ENCODE peak calls at places on chromosome 2, in seven cellular contexts. H is HFFc6, O is choroid plexus epithelial cell, N is MCF 10A, V is kidney epithelial cell, A is A549, J is kidney. G is an unnamed sample.

GRCh38 chr2:161570424-161571050 is 53.7 kb upstream of the SLC4A10 start:
- DNase-seq in H (no peak), O (peak), N (peak), V (no peak), A (no peak), J (no peak), G (no peak)

GRCh38 chr2:197576631-197577030 is 60.8 kb downstream of the MOB4 start:
- DNase-seq in H (peak), O (peak), N (peak), V (no peak), A (peak), J (no peak), G (no peak)

GRCh38 chr2:205776139-205776538 is 93.8 kb downstream of the NRP2 start:
- DNase-seq in H (peak), O (peak), N (peak), V (no peak), A (no peak), J (peak), G (no peak)

GRCh38 chr2:176395273-176395854 is 126.1 kb downstream of the MTX2 start:
- DNase-seq in H (no peak), O (peak), N (peak), V (no peak), A (no peak), J (no peak), G (peak)

GRCh38 chr2:11876436-11876835 is 130.0 kb downstream of the LPIN1 start:
- DNase-seq in H (no peak), O (no peak), N (no peak), V (no peak), A (no peak), J (no peak), G (no peak)

GRCh38 chr2:68946117-68946516 is 6.6 kb downstream of the GKN2 start:
- DNase-seq in H (no peak), O (no peak), N (no peak), V (no peak), A (no peak), J (no peak), G (no peak)

GRCh38 chr2:9638532-9638931 is 7.7 kb upstream of the YWHAQ start:
- DNase-seq in H (peak), O (peak), N (peak), V (peak), A (peak), J (peak), G (no peak)

GRCh38 chr2:120526047-120526562 is 180.2 kb downstream of the INHBB start:
- DNase-seq in H (no peak), O (no peak), N (no peak), V (no peak), A (no peak), J (no peak), G (no peak)

GRCh38 chr2:49108851-49109250 is 45.5 kb downstream of the FSHR start:
- DNase-seq in H (no peak), O (no peak), N (no peak), V (no peak), A (no peak), J (no peak), G (no peak)

GRCh38 chr2:172535119-172535518 is 20.8 kb upstream of the PDK1 start:
- DNase-seq in H (no peak), O (no peak), N (no peak), V (no peak), A (no peak), J (no peak), G (no peak)

GRCh38 chr2:120522151-120522751 is 176.3 kb downstream of the INHBB start:
- DNase-seq in H (no peak), O (peak), N (no peak), V (no peak), A (no peak), J (peak), G (no peak)

GRCh38 chr2:209425082-209426071 is 1.5 kb downstream of the MAP2 start:
- DNase-seq in H (peak), O (peak), N (peak), V (peak), A (peak), J (no peak), G (peak)

GRCh38 chr2:20641123-20641985 is 9.5 kb downstream of the HS1BP3 start:
- DNase-seq in H (peak), O (peak), N (peak), V (no peak), A (no peak), J (peak), G (peak)

GRCh38 chr2:12321886-12322285 is 394.9 kb upstream of the TRIB2 start:
- DNase-seq in H (no peak), O (no peak), N (no peak), V (no peak), A (no peak), J (no peak), G (no peak)

GRCh38 chr2:118769707-118770400 is 77.6 kb downstream of the EN1 start:
- DNase-seq in H (no peak), O (no peak), N (no peak), V (no peak), A (no peak), J (no peak), G (no peak)

GRCh38 chr2:104844813-104845551 is 8.9 kb upstream of the POU3F3 start:
- DNase-seq in H (no peak), O (no peak), N (no peak), V (no peak), A (no peak), J (peak), G (no peak)

GRCh38 chr2:174247474-174248186 is 702 bp downstream of the OLA1 start:
- DNase-seq in H (no peak), O (peak), N (peak), V (no peak), A (peak), J (no peak), G (no peak)

GRCh38 chr2:230575640-230576324 is 136.9 kb upstream of the CAB39 start:
- DNase-seq in H (no peak), O (no peak), N (no peak), V (no peak), A (no peak), J (no peak), G (no peak)

GRCh38 chr2:236642584-236643291 is 73.1 kb downstream of the ACKR3 start:
- DNase-seq in H (peak), O (peak), N (peak), V (peak), A (peak), J (peak), G (peak)

GRCh38 chr2:13091463-13091862 is 374.7 kb downstream of the TRIB2 start:
- DNase-seq in H (no peak), O (peak), N (no peak), V (no peak), A (no peak), J (no peak), G (no peak)

GRCh38 chr2:222733470-222733845 is 62.0 kb downstream of the MOGAT1 start:
- DNase-seq in H (no peak), O (no peak), N (no peak), V (no peak), A (no peak), J (no peak), G (no peak)

GRCh38 chr2:171957061-171957460 is 34.8 kb downstream of the HAT1 start:
- DNase-seq in H (peak), O (no peak), N (peak), V (no peak), A (no peak), J (no peak), G (no peak)

GRCh38 chr2:160584972-160585494 is 91.4 kb upstream of the RBMS1 start:
- DNase-seq in H (no peak), O (peak), N (no peak), V (no peak), A (no peak), J (no peak), G (no peak)

GRCh38 chr2:177724398-177725287 is 332.1 kb downstream of the AGPS start:
- DNase-seq in H (peak), O (peak), N (peak), V (peak), A (peak), J (no peak), G (peak)

GRCh38 chr2:72182547-72183460 is 35.1 kb upstream of the CYP26B1 start:
- DNase-seq in H (no peak), O (no peak), N (peak), V (no peak), A (no peak), J (no peak), G (no peak)

GRCh38 chr2:195009202-195009601 is 647.8 kb upstream of the SLC39A10 start:
- DNase-seq in H (no peak), O (no peak), N (peak), V (no peak), A (no peak), J (no peak), G (no peak)

GRCh38 chr2:152432206-152432653 is 97.3 kb downstream of the FMNL2 start:
- DNase-seq in H (peak), O (peak), N (peak), V (no peak), A (peak), J (no peak), G (peak)

GRCh38 chr2:185628985-185629384 is 109.6 kb upstream of the FSIP2 start:
- DNase-seq in H (no peak), O (peak), N (peak), V (no peak), A (no peak), J (no peak), G (no peak)

GRCh38 chr2:139369423-139370409 is 589.5 kb upstream of the NXPH2 start:
- DNase-seq in H (no peak), O (no peak), N (no peak), V (no peak), A (no peak), J (no peak), G (no peak)

GRCh38 chr2:201257381-201257940 is 2.9 kb upstream of the CASP8 start:
- DNase-seq in H (no peak), O (no peak), N (no peak), V (no peak), A (peak), J (no peak), G (peak)

GRCh38 chr2:95022309-95023221 is 2.9 kb upstream of the MAL start:
- DNase-seq in H (peak), O (peak), N (peak), V (no peak), A (peak), J (peak), G (no peak)

GRCh38 chr2:241545523-241546473 is 12.7 kb upstream of the BOK start:
- DNase-seq in H (no peak), O (no peak), N (no peak), V (no peak), A (no peak), J (peak), G (no peak)

GRCh38 chr2:43226955-43227829 is 786 bp upstream of the ZFP36L2 start:
- DNase-seq in H (peak), O (peak), N (peak), V (no peak), A (peak), J (peak), G (peak)

GRCh38 chr2:24993797-24994196 is 22.0 kb upstream of the DNAJC27 start:
- DNase-seq in H (peak), O (no peak), N (no peak), V (no peak), A (no peak), J (no peak), G (no peak)

GRCh38 chr2:43837033-43837432 is 1.6 kb downstream of the ABCG5 start:
- DNase-seq in H (no peak), O (no peak), N (no peak), V (no peak), A (no peak), J (no peak), G (no peak)

DNA sequence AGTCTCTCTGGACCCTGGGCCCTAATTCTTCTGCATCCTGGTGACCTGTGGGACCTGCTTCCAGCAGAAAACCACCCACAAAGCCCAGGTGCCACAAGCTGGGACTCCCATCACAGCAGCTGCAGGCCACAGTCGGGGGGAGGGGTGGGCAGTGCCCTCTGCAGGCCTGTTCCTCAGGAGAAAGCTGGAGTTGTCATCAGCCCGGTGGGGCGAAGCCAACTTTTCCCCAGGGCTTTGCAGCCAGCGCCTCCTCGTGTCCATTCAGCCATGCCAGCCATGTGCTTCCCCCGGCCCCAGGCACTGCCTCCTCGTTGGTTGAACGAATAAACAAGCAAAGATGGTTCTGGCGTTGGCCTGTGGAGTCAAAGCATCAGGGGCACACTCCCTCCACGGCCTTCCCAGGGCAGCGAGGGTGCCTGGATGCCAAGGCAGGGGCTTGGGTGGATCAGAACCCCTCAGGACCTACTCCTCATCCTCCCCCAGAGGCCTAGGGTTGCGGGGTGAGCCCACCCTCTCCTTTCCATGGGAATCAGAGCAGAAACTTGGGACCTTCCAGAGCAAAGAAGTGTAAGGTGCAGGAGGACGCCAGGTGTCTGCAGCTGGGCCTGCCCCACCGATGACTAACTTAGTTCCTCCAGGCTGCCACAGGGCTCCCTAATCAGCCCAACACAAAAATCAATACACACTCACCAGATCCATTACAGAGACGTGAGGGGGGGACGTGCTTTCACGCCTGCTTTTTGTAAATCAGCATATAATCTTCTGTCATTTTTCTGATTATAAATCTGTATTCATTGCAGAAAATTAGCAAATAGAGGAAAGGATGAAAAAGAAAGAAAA is 75.7 kb upstream of the RAB6C start:
- DNase-seq in H (no peak), O (no peak), N (peak), V (no peak), A (no peak), J (no peak), G (no peak)
- TF ChIP-seq CTCF in H (no peak), O (no peak), N (no peak), V (peak), A (no peak), J (no peak), G (no peak)

GRCh38 chr2:143877056-143877455 is 642.9 kb downstream of the ZEB2 start:
- DNase-seq in H (no peak), O (no peak), N (no peak), V (no peak), A (no peak), J (no peak), G (no peak)

GRCh38 chr2:143875295-143876199 is 644.4 kb downstream of the ZEB2 start:
- DNase-seq in H (no peak), O (no peak), N (no peak), V (no peak), A (no peak), J (no peak), G (no peak)

GRCh38 chr2:143870696-143871095 is 649.2 kb downstream of the ZEB2 start:
- DNase-seq in H (no peak), O (no peak), N (no peak), V (no peak), A (no peak), J (no peak), G (no peak)

GRCh38 chr2:143878131-143878530 is 641.8 kb downstream of the ZEB2 start:
- DNase-seq in H (no peak), O (no peak), N (no peak), V (no peak), A (no peak), J (no peak), G (no peak)

DNA sequence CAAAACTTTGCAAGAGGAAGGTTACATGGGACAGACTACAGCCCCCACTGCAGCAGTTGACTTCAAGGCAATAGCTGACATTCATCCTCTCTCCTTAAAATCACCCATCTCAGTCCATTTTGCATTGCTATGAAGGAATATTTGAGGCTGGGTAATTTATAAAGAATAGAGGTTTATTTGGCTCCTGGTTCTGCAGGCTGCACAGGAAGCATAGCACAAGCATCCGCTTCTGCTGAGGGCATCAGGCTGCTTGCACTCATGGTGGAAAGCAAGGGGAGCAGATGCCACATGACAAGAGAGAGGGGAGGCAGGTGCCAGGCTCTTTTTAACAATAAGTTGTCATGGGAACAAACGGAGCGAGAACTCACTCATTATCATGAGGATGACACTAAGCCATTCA is 646.0 kb downstream of the ZEB2 start:
- DNase-seq in H (no peak), O (no peak), N (no peak), V (no peak), A (no peak), J (no peak), G (no peak)
- TF ChIP-seq CTCF in H (no peak), O (no peak), N (no peak), V (no peak), A (no peak), J (no peak), G (no peak)

GRCh38 chr2:98886066-98886554 is 49.9 kb downstream of the CRACDL start:
- DNase-seq in H (no peak), O (no peak), N (no peak), V (no peak), A (no peak), J (no peak), G (no peak)
- TF ChIP-seq CTCF in H (no peak), O (no peak), N (no peak), V (no peak), A (no peak), J (no peak), G (no peak)

GRCh38 chr2:10709290-10709939 is 12.0 kb upstream of the ATP6V1C2 start:
- DNase-seq in H (peak), O (peak), N (peak), V (no peak), A (peak), J (no peak), G (no peak)
- TF ChIP-seq CTCF in H (peak), O (peak), N (peak), V (peak), A (peak), J (peak), G (peak)

GRCh38 chr2:66574701-66575624 is 140.0 kb downstream of the MEIS1 start:
- DNase-seq in H (peak), O (peak), N (peak), V (peak), A (peak), J (peak), G (peak)
- TF ChIP-seq CTCF in H (peak), O (peak), N (peak), V (peak), A (peak), J (peak), G (peak)